ENCODE peak calls at places on chromosomes 11 and 22, in six cellular contexts. One of them, this sample, is unnamed.

GRCh38 chr22:20899827-20900423 is 17.3 kb upstream of the CRKL start:
- ATAC-seq in upper lobe of left lung: no peak
- ATAC-seq in mucosa of descending colon: no peak
- ATAC-seq in naive B cell: no peak
- ATAC-seq in left lobe of liver: peak
- ATAC-seq in A549: no peak
- ATAC-seq in this sample: no peak

GRCh38 chr11:19380375-19380774 is 139.6 kb upstream of the E2F8 start:
- ATAC-seq in A549: peak
- ATAC-seq in upper lobe of left lung: no peak
- ATAC-seq in left lobe of liver: no peak
- ATAC-seq in mucosa of descending colon: peak
- ATAC-seq in naive B cell: no peak
- ATAC-seq in this sample: peak

GRCh38 chr22:23396362-23397007 is 183.6 kb downstream of the IGLL1 start:
- ATAC-seq in mucosa of descending colon: no peak
- ATAC-seq in left lobe of liver: no peak
- ATAC-seq in upper lobe of left lung: no peak
- ATAC-seq in A549: no peak
- ATAC-seq in naive B cell: no peak
- ATAC-seq in this sample: no peak

GRCh38 chr11:73949912-73950311 is 914 bp upstream of the DNAJB13 start:
- ATAC-seq in mucosa of descending colon: no peak
- ATAC-seq in upper lobe of left lung: no peak
- ATAC-seq in A549: no peak
- ATAC-seq in naive B cell: no peak
- ATAC-seq in left lobe of liver: no peak
- ATAC-seq in this sample: no peak

GRCh38 chr11:108432783-108433182 is 34.5 kb downstream of the C11orf65 start:
- ATAC-seq in upper lobe of left lung: no peak
- ATAC-seq in A549: no peak
- ATAC-seq in naive B cell: no peak
- ATAC-seq in mucosa of descending colon: no peak
- ATAC-seq in left lobe of liver: no peak
- ATAC-seq in this sample: no peak

GRCh38 chr11:67344264-67344663 is 9.1 kb downstream of the POLD4 start:
- ATAC-seq in upper lobe of left lung: no peak
- ATAC-seq in left lobe of liver: no peak
- ATAC-seq in mucosa of descending colon: no peak
- ATAC-seq in naive B cell: peak
- ATAC-seq in A549: no peak
- ATAC-seq in this sample: peak

GRCh38 chr11:2166091-2166851 is 5.3 kb upstream of the INS start:
- ATAC-seq in left lobe of liver: peak
- ATAC-seq in mucosa of descending colon: peak
- ATAC-seq in A549: peak
- ATAC-seq in naive B cell: peak
- ATAC-seq in upper lobe of left lung: no peak
- ATAC-seq in this sample: peak

GRCh38 chr11:17164361-17165246 is 43.2 kb downstream of the PIK3C2A start:
- ATAC-seq in upper lobe of left lung: no peak
- ATAC-seq in left lobe of liver: peak
- ATAC-seq in A549: no peak
- ATAC-seq in mucosa of descending colon: peak
- ATAC-seq in naive B cell: no peak
- ATAC-seq in this sample: peak

GRCh38 chr11:101741479-101742175 is 157.8 kb upstream of the TRPC6 start:
- ATAC-seq in naive B cell: no peak
- ATAC-seq in left lobe of liver: no peak
- ATAC-seq in mucosa of descending colon: no peak
- ATAC-seq in upper lobe of left lung: no peak
- ATAC-seq in A549: no peak
- ATAC-seq in this sample: no peak

GRCh38 chr11:117610045-117610444 is 187.0 kb downstream of the DSCAML1 start:
- ATAC-seq in A549: peak
- ATAC-seq in left lobe of liver: no peak
- ATAC-seq in mucosa of descending colon: no peak
- ATAC-seq in naive B cell: no peak
- ATAC-seq in upper lobe of left lung: no peak
- ATAC-seq in this sample: peak

GRCh38 chr11:43943931-43944751 is 1.7 kb downstream of the C11orf96 start:
- ATAC-seq in mucosa of descending colon: no peak
- ATAC-seq in upper lobe of left lung: peak
- ATAC-seq in left lobe of liver: peak
- ATAC-seq in A549: peak
- ATAC-seq in naive B cell: no peak
- ATAC-seq in this sample: no peak

GRCh38 chr11:12091957-12092558 is 18.3 kb upstream of the MICAL2 start:
- ATAC-seq in upper lobe of left lung: no peak
- ATAC-seq in mucosa of descending colon: peak
- ATAC-seq in naive B cell: no peak
- ATAC-seq in left lobe of liver: peak
- ATAC-seq in A549: no peak
- ATAC-seq in this sample: no peak

GRCh38 chr11:76524919-76525318 is 80.1 kb downstream of the EMSY start:
- ATAC-seq in A549: no peak
- ATAC-seq in naive B cell: no peak
- ATAC-seq in mucosa of descending colon: peak
- ATAC-seq in upper lobe of left lung: no peak
- ATAC-seq in left lobe of liver: peak
- ATAC-seq in this sample: no peak

GRCh38 chr22:29065468-29066190 is 4.0 kb upstream of the C22orf31 start:
- ATAC-seq in mucosa of descending colon: no peak
- ATAC-seq in naive B cell: no peak
- ATAC-seq in A549: no peak
- ATAC-seq in upper lobe of left lung: no peak
- ATAC-seq in left lobe of liver: no peak
- ATAC-seq in this sample: no peak

GRCh38 chr11:121536116-121536515 is 83.3 kb upstream of the SORL1-AS1 start:
- ATAC-seq in mucosa of descending colon: no peak
- ATAC-seq in A549: no peak
- ATAC-seq in left lobe of liver: peak
- ATAC-seq in naive B cell: no peak
- ATAC-seq in upper lobe of left lung: no peak
- ATAC-seq in this sample: no peak

GRCh38 chr22:41338614-41339212 is 37.4 kb downstream of the ZC3H7B start:
- ATAC-seq in upper lobe of left lung: no peak
- ATAC-seq in naive B cell: no peak
- ATAC-seq in mucosa of descending colon: no peak
- ATAC-seq in A549: no peak
- ATAC-seq in left lobe of liver: no peak
- ATAC-seq in this sample: no peak

GRCh38 chr11:57429946-57430345 is 3.0 kb upstream of the SLC43A3 start:
- ATAC-seq in A549: no peak
- ATAC-seq in left lobe of liver: no peak
- ATAC-seq in mucosa of descending colon: no peak
- ATAC-seq in upper lobe of left lung: no peak
- ATAC-seq in naive B cell: no peak
- ATAC-seq in this sample: no peak

GRCh38 chr11:12269104-12269441 is 108.3 kb upstream of the PARVA start:
- ATAC-seq in A549: peak
- ATAC-seq in naive B cell: no peak
- ATAC-seq in mucosa of descending colon: peak
- ATAC-seq in upper lobe of left lung: peak
- ATAC-seq in left lobe of liver: peak
- ATAC-seq in this sample: no peak

GRCh38 chr11:2462986-2463765 is 18.4 kb downstream of the KCNQ1 start:
- ATAC-seq in left lobe of liver: peak
- ATAC-seq in mucosa of descending colon: peak
- ATAC-seq in naive B cell: peak
- ATAC-seq in upper lobe of left lung: peak
- ATAC-seq in A549: no peak
- ATAC-seq in this sample: no peak

GRCh38 chr22:24069721-24070120 is 58.6 kb downstream of the CABIN1 start:
- ATAC-seq in left lobe of liver: no peak
- ATAC-seq in naive B cell: peak
- ATAC-seq in upper lobe of left lung: no peak
- ATAC-seq in A549: no peak
- ATAC-seq in mucosa of descending colon: no peak
- ATAC-seq in this sample: no peak

GRCh38 chr11:19767691-19768151 is 55.1 kb downstream of the NAV2 start:
- ATAC-seq in left lobe of liver: no peak
- ATAC-seq in A549: no peak
- ATAC-seq in mucosa of descending colon: no peak
- ATAC-seq in naive B cell: no peak
- ATAC-seq in upper lobe of left lung: no peak
- ATAC-seq in this sample: no peak

GRCh38 chr11:88523362-88524028 is 186.0 kb upstream of the CTSC start:
- ATAC-seq in left lobe of liver: no peak
- ATAC-seq in naive B cell: no peak
- ATAC-seq in mucosa of descending colon: no peak
- ATAC-seq in A549: no peak
- ATAC-seq in upper lobe of left lung: no peak
- ATAC-seq in this sample: no peak